ENCODE peak calls at places on chromosomes 13 and 19, in ten cellular contexts. U is stimulated activated CD4-positive, alpha-beta T cell treated with anti-CD3 and anti-CD28 coated beads, Interleukin-4, amount 100 ng/mL, for 24 hours; E is A172; Q is GM12865; L is NCI-H345; V is stimulated activated CD8-positive, alpha-beta memory T cell treated with anti-CD3 and anti-CD28 coated beads, Interleukin-2, amount 100 ng/mL, for 1 hour; B is cardiac fibroblast; K is MV-4-11; O is NCI-H1436; P is NCI-H187 treated with DMSO at 0.1 percent for 48 hours. H is an unnamed sample.

GRCh38 chr13:32889986-32890565 is 126.1 kb upstream of the KL start:
- DNase-seq in U (no peak), E (no peak), Q (no peak), L (no peak), V (no peak), B (no peak), K (peak), O (no peak), P (no peak), H (no peak)

GRCh38 chr13:97434417-97435296 is 688 bp downstream of the RAP2A start:
- DNase-seq in U (peak), E (peak), Q (peak), L (peak), V (peak), B (peak), K (no peak), O (no peak), P (no peak), H (peak)

GRCh38 chr13:106187501-106187900 is 348.0 kb downstream of the EFNB2 start:
- DNase-seq in U (no peak), E (peak), Q (no peak), L (no peak), V (no peak), B (no peak), K (peak), O (no peak), P (no peak), H (no peak)

GRCh38 chr19:58581227-58582141 is 8.3 kb upstream of the MZF1 start:
- DNase-seq in U (peak), E (no peak), Q (peak), L (no peak), V (peak), B (peak), K (no peak), O (no peak), P (no peak), H (peak)

GRCh38 chr19:41922585-41922984 is 5.7 kb downstream of the ERFL start:
- DNase-seq in U (no peak), E (no peak), Q (no peak), L (no peak), V (no peak), B (no peak), K (no peak), O (no peak), P (no peak), H (no peak)

GRCh38 chr13:51323824-51324511 is 15.5 kb upstream of the SERPINE3 start:
- DNase-seq in U (no peak), E (no peak), Q (no peak), L (no peak), V (no peak), B (no peak), K (no peak), O (no peak), P (no peak), H (no peak)

GRCh38 chr19:46958542-46958941 is 61.1 kb upstream of the NPAS1 start:
- DNase-seq in U (peak), E (no peak), Q (peak), L (no peak), V (no peak), B (peak), K (peak), O (no peak), P (no peak), H (no peak)

GRCh38 chr13:28346136-28346535 is 148.8 kb downstream of the FLT1 start:
- DNase-seq in U (no peak), E (no peak), Q (no peak), L (no peak), V (no peak), B (no peak), K (no peak), O (no peak), P (no peak), H (no peak)

GRCh38 chr13:32515246-32515645 is 23.3 kb downstream of the N4BP2L2 start:
- DNase-seq in U (no peak), E (no peak), Q (no peak), L (no peak), V (no peak), B (no peak), K (no peak), O (no peak), P (no peak), H (no peak)

GRCh38 chr19:43667524-43668405 is 2.2 kb downstream of the PLAUR start:
- DNase-seq in U (no peak), E (no peak), Q (no peak), L (no peak), V (no peak), B (peak), K (no peak), O (no peak), P (no peak), H (peak)

GRCh38 chr19:51034704-51035103 is at the start of gene KLK12:
- DNase-seq in U (no peak), E (no peak), Q (no peak), L (no peak), V (no peak), B (no peak), K (no peak), O (peak), P (no peak), H (no peak)

GRCh38 chr13:109160887-109161669 is 531.7 kb downstream of the MYO16 start:
- DNase-seq in U (no peak), E (no peak), Q (peak), L (no peak), V (no peak), B (no peak), K (no peak), O (no peak), P (no peak), H (no peak)

GRCh38 chr13:30175166-30175565 is 132.2 kb downstream of the KATNAL1 start:
- DNase-seq in U (no peak), E (no peak), Q (no peak), L (no peak), V (no peak), B (no peak), K (no peak), O (no peak), P (no peak), H (no peak)

GRCh38 chr13:42991892-42992584 is at the start of gene EPSTI1:
- DNase-seq in U (peak), E (peak), Q (peak), L (no peak), V (peak), B (peak), K (peak), O (no peak), P (no peak), H (peak)

GRCh38 chr19:58556633-58557252 is 1.7 kb downstream of the UBE2M start:
- DNase-seq in U (no peak), E (no peak), Q (no peak), L (no peak), V (no peak), B (no peak), K (no peak), O (no peak), P (no peak), H (no peak)

GRCh38 chr13:83733293-83733692 is 149.0 kb downstream of the SLITRK1 start:
- DNase-seq in U (no peak), E (no peak), Q (peak), L (no peak), V (no peak), B (no peak), K (no peak), O (no peak), P (no peak), H (no peak)

GRCh38 chr13:46229251-46229650 is 17.5 kb downstream of the LRRC63 start:
- DNase-seq in U (no peak), E (no peak), Q (no peak), L (no peak), V (no peak), B (no peak), K (no peak), O (no peak), P (no peak), H (no peak)

GRCh38 chr13:106558527-106558926 is 9.4 kb downstream of the ARGLU1 start:
- DNase-seq in U (no peak), E (no peak), Q (no peak), L (no peak), V (no peak), B (no peak), K (no peak), O (no peak), P (no peak), H (no peak)

GRCh38 chr19:48654299-48655059 is 8.5 kb upstream of the CA11 start:
- DNase-seq in U (no peak), E (no peak), Q (no peak), L (peak), V (no peak), B (no peak), K (no peak), O (peak), P (no peak), H (no peak)

GRCh38 chr13:67763316-67763715 is 533.2 kb upstream of the PCDH9 start:
- DNase-seq in U (no peak), E (no peak), Q (no peak), L (no peak), V (no peak), B (no peak), K (no peak), O (no peak), P (no peak), H (no peak)

GRCh38 chr13:90545070-90545840 is 802.2 kb upstream of the MIR17HG start:
- DNase-seq in U (no peak), E (no peak), Q (no peak), L (peak), V (no peak), B (peak), K (no peak), O (no peak), P (no peak), H (no peak)

GRCh38 chr13:76707360-76707759 is 178.8 kb downstream of the KCTD12 start:
- DNase-seq in U (no peak), E (peak), Q (no peak), L (no peak), V (no peak), B (peak), K (no peak), O (no peak), P (no peak), H (no peak)

GRCh38 chr19:14363203-14364097 is 17.8 kb upstream of the ADGRE5 start:
- DNase-seq in U (peak), E (peak), Q (peak), L (no peak), V (no peak), B (peak), K (peak), O (peak), P (no peak), H (peak)

GRCh38 chr13:50141660-50142010 is 126.4 kb downstream of the KCNRG start:
- DNase-seq in U (no peak), E (no peak), Q (no peak), L (no peak), V (no peak), B (no peak), K (peak), O (no peak), P (no peak), H (no peak)

GRCh38 chr13:44244288-44244687 is 129.3 kb upstream of the SERP2 start:
- DNase-seq in U (no peak), E (peak), Q (no peak), L (no peak), V (no peak), B (peak), K (no peak), O (no peak), P (no peak), H (no peak)

GRCh38 chr19:11814707-11815050 is 606 bp downstream of the ZNF440 start:
- DNase-seq in U (no peak), E (no peak), Q (peak), L (no peak), V (no peak), B (peak), K (no peak), O (no peak), P (no peak), H (no peak)

GRCh38 chr19:19594371-19594770 is 24.1 kb downstream of the PBX4 start:
- DNase-seq in U (no peak), E (no peak), Q (peak), L (no peak), V (no peak), B (no peak), K (peak), O (no peak), P (no peak), H (no peak)

GRCh38 chr13:28538932-28539331 is 44.0 kb upstream of the FLT1 start:
- DNase-seq in U (no peak), E (no peak), Q (no peak), L (no peak), V (no peak), B (no peak), K (no peak), O (no peak), P (no peak), H (no peak)

GRCh38 chr13:34847751-34848150 is 94.3 kb upstream of the NBEA start:
- DNase-seq in U (no peak), E (no peak), Q (no peak), L (no peak), V (no peak), B (no peak), K (no peak), O (no peak), P (peak), H (no peak)

GRCh38 chr13:97221989-97222700 is at the start of gene MBNL2:
- DNase-seq in U (peak), E (peak), Q (peak), L (peak), V (peak), B (peak), K (peak), O (peak), P (peak), H (peak)

GRCh38 chr13:91308299-91308698 is 39.2 kb upstream of the MIR17HG start:
- DNase-seq in U (no peak), E (no peak), Q (peak), L (no peak), V (no peak), B (no peak), K (peak), O (no peak), P (no peak), H (no peak)

GRCh38 chr19:2558543-2558942 is 82.6 kb downstream of the GADD45B start:
- DNase-seq in U (no peak), E (no peak), Q (no peak), L (no peak), V (no peak), B (no peak), K (no peak), O (no peak), P (no peak), H (no peak)

H was measured in lung.